ENCODE peak calls at places on chromosomes 4 and X, in eight cellular contexts. L is NCI-H524; K is activated B cell treated with CpG ODN at 0.5 μM for 24 hours; P is Jurkat, Clone E6-1; C is lung; B is iris pigment epithelial cell; A is HCEC 1CT; E is naive thymus-derived CD8-positive, alpha-beta T cell. T is an unnamed sample.

GRCh38 chr4:26076000-26076587 is 162.1 kb downstream of the SMIM20 start:
- DNase-seq in C (no peak), B (peak; percentile 75), A (peak; percentile 70), P (peak; percentile 19), E (no peak), L (no peak), K (no peak), T (no peak)

GRCh38 chr4:74490736-74491135 is 45.8 kb downstream of the AREG start:
- DNase-seq in K (no peak), A (no peak), L (no peak), E (no peak), C (no peak), B (no peak), P (no peak), T (no peak)

GRCh38 chr4:42359686-42360085 is 37.6 kb upstream of the SHISA3 start:
- DNase-seq in K (no peak), A (no peak), B (no peak), C (no peak), P (no peak), E (no peak), L (no peak), T (no peak)

GRCh38 chr4:75637176-75637575 is 6.8 kb upstream of the CDKL2 start:
- DNase-seq in E (no peak), K (no peak), L (no peak), P (no peak), B (peak; percentile 45), C (no peak), A (no peak), T (peak; percentile 77)

GRCh38 chr4:110510955-110511544 is 35.1 kb downstream of the ENPEP start:
- DNase-seq in B (peak; percentile 65), E (no peak), C (no peak), A (peak; percentile 40), P (peak; percentile 67), K (no peak), L (peak; percentile 49), T (no peak)

GRCh38 chrX:137215467-137215866 is 181.7 kb upstream of the GPR101 start:
- DNase-seq in L (no peak), P (no peak), C (no peak), B (no peak), K (no peak), E (no peak), A (no peak), T (no peak)

GRCh38 chrX:128106630-128107029 is 54.4 kb upstream of the ACTRT1 start:
- DNase-seq in A (no peak), K (no peak), E (no peak), L (peak; percentile 64), C (no peak), P (peak; percentile 25), B (peak; percentile 14), T (no peak)

GRCh38 chr4:21469438-21470032 is 479.0 kb downstream of the KCNIP4 start:
- DNase-seq in K (no peak), C (no peak), E (no peak), A (peak; percentile 1), B (peak; percentile 34), P (peak; percentile 7), L (peak; percentile 39), T (no peak)

GRCh38 chr4:110091426-110091825 is 107.0 kb downstream of the ELOVL6 start:
- DNase-seq in P (no peak), K (no peak), L (no peak), B (peak; percentile 90), E (no peak), C (no peak), A (peak; percentile 80), T (no peak)

GRCh38 chr4:37601527-37601926 is 84.6 kb downstream of the RELL1 start:
- DNase-seq in P (no peak), C (no peak), E (no peak), B (peak; percentile 89), A (peak; percentile 4), L (no peak), K (no peak), T (no peak)

GRCh38 chrX:91434351-91435168 is at the start of gene PABPC5:
- DNase-seq in E (no peak), P (no peak), A (no peak), C (peak; percentile 56), B (peak; percentile 36), K (no peak), L (peak; percentile 86), T (peak; percentile 79)

GRCh38 chrX:78658851-78659744 is at the start of gene RTL3:
- DNase-seq in B (peak; percentile 85), P (no peak), L (no peak), E (no peak), K (no peak), C (no peak), A (peak; percentile 77), T (no peak)

GRCh38 chrX:31201503-31201902 is 129.7 kb upstream of the FTHL17 start:
- DNase-seq in C (no peak), A (no peak), E (no peak), B (peak; percentile 10), L (no peak), K (no peak), P (no peak), T (no peak)

GRCh38 chr4:93788712-93789111 is 39.8 kb upstream of the ATOH1 start:
- DNase-seq in A (no peak), K (no peak), C (no peak), E (no peak), P (peak; percentile 37), B (peak; percentile 42), L (peak; percentile 6), T (no peak)

GRCh38 chrX:129930941-129931410 is 25.0 kb downstream of the UTP14A start:
- DNase-seq in E (no peak), A (no peak), L (peak; percentile 63), K (no peak), B (peak; percentile 18), C (no peak), P (no peak), T (no peak)

GRCh38 chr4:94559351-94559806 is 107.6 kb downstream of the PDLIM5 start:
- DNase-seq in E (no peak), L (no peak), B (peak; percentile 71), K (no peak), A (no peak), P (no peak), C (no peak), T (no peak)

GRCh38 chrX:63889001-63889400 is 104.0 kb upstream of the ARHGEF9 start:
- DNase-seq in A (peak; percentile 75), E (no peak), P (no peak), B (peak; percentile 61), K (no peak), L (no peak), C (no peak), T (no peak)

GRCh38 chr4:103032575-103032974 is 13.1 kb upstream of the SLC9B1 start:
- DNase-seq in L (peak; percentile 36), C (no peak), B (peak; percentile 40), P (peak; percentile 39), A (no peak), E (no peak), K (no peak), T (peak; percentile 13)

GRCh38 chr4:101355767-101356702 is 8.7 kb upstream of the PPP3CA start:
- DNase-seq in L (no peak), K (no peak), A (peak; percentile 86), P (no peak), B (peak; percentile 96), C (no peak), E (no peak), T (no peak)

GRCh38 chr4:140251566-140251965 is 97.6 kb upstream of the MAML3 start:
- DNase-seq in P (no peak), B (no peak), C (no peak), K (no peak), A (no peak), E (no peak), L (no peak), T (no peak)

GRCh38 chr4:141307241-141307689 is 86.6 kb downstream of the ZNF330 start:
- DNase-seq in C (peak; percentile 40), L (peak; percentile 18), E (peak; percentile 63), B (peak; percentile 73), K (peak; percentile 21), A (peak; percentile 42), P (peak; percentile 74), T (peak; percentile 88)

GRCh38 chrX:18793601-18794089 is 86.2 kb downstream of the PPEF1 start:
- DNase-seq in C (no peak), B (no peak), A (no peak), E (no peak), L (peak; percentile 97), K (no peak), P (no peak), T (no peak)